ENCODE peak calls at places on chromosomes 2 and 18, in five cellular contexts. One of them, this sample, is unnamed.

GRCh38 chr2:12923907-12924610 is 207.3 kb downstream of the TRIB2 start:
- DNase-seq in HepG2: no peak
- DNase-seq in K562: no peak
- DNase-seq in SK-N-SH: no peak
- DNase-seq in GM12878: no peak
- DNase-seq in this sample: no peak

GRCh38 chr2:29705636-29706035 is 215.8 kb downstream of the ALK start:
- DNase-seq in HepG2: no peak
- DNase-seq in K562: no peak
- DNase-seq in GM12878: no peak
- DNase-seq in SK-N-SH: no peak
- DNase-seq in this sample: no peak

GRCh38 chr2:18918280-18918679 is 328.9 kb upstream of the NT5C1B start:
- DNase-seq in GM12878: no peak
- DNase-seq in SK-N-SH: no peak
- DNase-seq in HepG2: no peak
- DNase-seq in K562: no peak
- DNase-seq in this sample: no peak

GRCh38 chr18:28003451-28003850 is 173.5 kb downstream of the CDH2 start:
- DNase-seq in SK-N-SH: no peak
- DNase-seq in GM12878: no peak
- DNase-seq in HepG2: no peak
- DNase-seq in K562: no peak
- DNase-seq in this sample: no peak

GRCh38 chr2:132618734-132619133 is 51.3 kb downstream of the LYPD1 start:
- DNase-seq in HepG2: no peak
- DNase-seq in K562: no peak
- DNase-seq in SK-N-SH: no peak
- DNase-seq in GM12878: no peak
- DNase-seq in this sample: no peak

GRCh38 chr2:187586091-187586632 is 31.9 kb upstream of the TFPI start:
- DNase-seq in SK-N-SH: no peak
- DNase-seq in HepG2: peak
- DNase-seq in GM12878: peak
- DNase-seq in K562: no peak
- DNase-seq in this sample: no peak

GRCh38 chr2:228875152-228875875 is 395.8 kb downstream of the PID1 start:
- DNase-seq in GM12878: no peak
- DNase-seq in SK-N-SH: no peak
- DNase-seq in K562: no peak
- DNase-seq in HepG2: no peak
- DNase-seq in this sample: no peak

GRCh38 chr2:220499281-220499680 is 871.9 kb downstream of the SLC4A3 start:
- DNase-seq in GM12878: no peak
- DNase-seq in K562: no peak
- DNase-seq in SK-N-SH: no peak
- DNase-seq in HepG2: no peak
- DNase-seq in this sample: no peak

GRCh38 chr2:175539122-175539521 is 357.6 kb upstream of the ATP5MC3 start:
- DNase-seq in SK-N-SH: no peak
- DNase-seq in HepG2: no peak
- DNase-seq in GM12878: no peak
- DNase-seq in K562: no peak
- DNase-seq in this sample: no peak

GRCh38 chr2:121944072-121944829 is 188.8 kb downstream of the TSN start:
- DNase-seq in HepG2: no peak
- DNase-seq in SK-N-SH: no peak
- DNase-seq in K562: no peak
- DNase-seq in GM12878: no peak
- DNase-seq in this sample: no peak

GRCh38 chr2:16665746-16666452 is at the start of gene CYRIA:
- DNase-seq in K562: peak
- DNase-seq in HepG2: no peak
- DNase-seq in SK-N-SH: peak
- DNase-seq in GM12878: no peak
- DNase-seq in this sample: peak

GRCh38 chr18:6428851-6429395 is 14.2 kb upstream of the L3MBTL4 start:
- DNase-seq in SK-N-SH: no peak
- DNase-seq in K562: no peak
- DNase-seq in GM12878: no peak
- DNase-seq in HepG2: no peak
- DNase-seq in this sample: no peak

GRCh38 chr2:218691234-218691633 is 19.3 kb downstream of the STK36 start:
- DNase-seq in SK-N-SH: no peak
- DNase-seq in GM12878: no peak
- DNase-seq in K562: no peak
- DNase-seq in HepG2: no peak
- DNase-seq in this sample: no peak
- TF ChIP-seq FOXM1 in SK-N-SH: no peak
- TF ChIP-seq FOXM1 in GM12878: no peak
- TF ChIP-seq FOXM1 in K562: no peak
- TF ChIP-seq FOXM1 in HepG2: no peak
- TF ChIP-seq FOXM1 in this sample: no peak

GRCh38 chr18:76323891-76324290 is 171.2 kb downstream of the ZNF516 start:
- DNase-seq in SK-N-SH: no peak
- DNase-seq in K562: no peak
- DNase-seq in GM12878: no peak
- DNase-seq in HepG2: no peak
- DNase-seq in this sample: no peak

GRCh38 chr18:76328145-76328544 is 166.9 kb downstream of the ZNF516 start:
- DNase-seq in SK-N-SH: no peak
- DNase-seq in K562: no peak
- DNase-seq in GM12878: no peak
- DNase-seq in HepG2: no peak
- DNase-seq in this sample: no peak
- TF ChIP-seq FOXM1 in SK-N-SH: no peak
- TF ChIP-seq FOXM1 in K562: no peak
- TF ChIP-seq FOXM1 in GM12878: no peak
- TF ChIP-seq FOXM1 in HepG2: no peak
- TF ChIP-seq FOXM1 in this sample: no peak

GRCh38 chr2:8676191-8676914 is 5.5 kb upstream of the ID2 start:
- DNase-seq in K562: no peak
- DNase-seq in SK-N-SH: peak
- DNase-seq in GM12878: no peak
- DNase-seq in HepG2: no peak
- DNase-seq in this sample: peak

GRCh38 chr2:8673381-8673780 is 8.5 kb upstream of the ID2 start:
- DNase-seq in SK-N-SH: no peak
- DNase-seq in K562: no peak
- DNase-seq in GM12878: no peak
- DNase-seq in HepG2: no peak
- DNase-seq in this sample: no peak

GRCh38 chr2:8674420-8675009 is 7.3 kb upstream of the ID2 start:
- DNase-seq in K562: no peak
- DNase-seq in GM12878: no peak
- DNase-seq in SK-N-SH: no peak
- DNase-seq in HepG2: no peak
- DNase-seq in this sample: no peak

GRCh38 chr2:8676915-8677645 is 4.8 kb upstream of the ID2 start:
- DNase-seq in SK-N-SH: peak
- DNase-seq in K562: no peak
- DNase-seq in HepG2: no peak
- DNase-seq in GM12878: no peak
- DNase-seq in this sample: no peak

GRCh38 chr2:8675543-8675942 is 6.3 kb upstream of the ID2 start:
- DNase-seq in GM12878: no peak
- DNase-seq in SK-N-SH: no peak
- DNase-seq in HepG2: peak
- DNase-seq in K562: no peak
- DNase-seq in this sample: no peak
- TF ChIP-seq FOXM1 in GM12878: no peak
- TF ChIP-seq FOXM1 in SK-N-SH: no peak
- TF ChIP-seq FOXM1 in HepG2: no peak
- TF ChIP-seq FOXM1 in K562: no peak
- TF ChIP-seq FOXM1 in this sample: no peak

GRCh38 chr2:217098435-217098834 is 238.6 kb upstream of the TNP1 start:
- DNase-seq in K562: no peak
- DNase-seq in GM12878: no peak
- DNase-seq in HepG2: no peak
- DNase-seq in SK-N-SH: no peak
- DNase-seq in this sample: no peak
- TF ChIP-seq FOXM1 in K562: no peak
- TF ChIP-seq FOXM1 in GM12878: no peak
- TF ChIP-seq FOXM1 in HepG2: no peak
- TF ChIP-seq FOXM1 in SK-N-SH: no peak
- TF ChIP-seq FOXM1 in this sample: no peak

This sample was measured in HEK293T.